ENCODE peak calls at places on chromosomes 2 and 18, in seven cellular contexts. O is HT1080; K is stimulated activated CD4-positive, alpha-beta T cell treated with anti-CD3 and anti-CD28 coated beads, Interleukin-4, amount 100 ng/mL, for 48 hours; D is glomerular endothelial cell; P is HCEC 1CT; X is H54; G is AG04449. M is an unnamed sample.

GRCh38 chr2:109387221-109387735 is 226.5 kb downstream of the SEPTIN10 start:
- DNase-seq in X (no peak), P (no peak), K (no peak), G (no peak), D (no peak), O (no peak), M (no peak)

GRCh38 chr2:201797175-201797840 is 9.0 kb upstream of the CDK15 start:
- DNase-seq in O (peak), K (no peak), D (no peak), G (peak), P (peak), X (no peak), M (no peak)

GRCh38 chr2:189261431-189261841 is 81.9 kb upstream of the COL5A2 start:
- DNase-seq in P (peak), O (peak), D (peak), K (no peak), G (no peak), X (no peak), M (no peak)

GRCh38 chr2:55133467-55134315 is 83.4 kb upstream of the RTN4 start:
- DNase-seq in P (peak), X (peak), D (no peak), O (peak), K (peak), G (peak), M (peak)

GRCh38 chr2:37085731-37086147 is 1.4 kb downstream of the GPATCH11 start:
- DNase-seq in K (no peak), G (peak), X (peak), D (no peak), O (peak), P (peak), M (no peak)

GRCh38 chr18:28791101-28791500 is 614.2 kb upstream of the CDH2 start:
- DNase-seq in D (no peak), P (no peak), K (no peak), X (no peak), G (no peak), O (no peak), M (no peak)

GRCh38 chr2:223311889-223312288 is 259.9 kb downstream of the KCNE4 start:
- DNase-seq in G (no peak), K (no peak), X (no peak), O (no peak), D (no peak), P (no peak), M (no peak)

GRCh38 chr2:55618025-55618648 is 715 bp upstream of the PPP4R3B start:
- DNase-seq in O (no peak), X (no peak), P (peak), G (no peak), D (no peak), K (no peak), M (no peak)

GRCh38 chr2:28755411-28755810 is 3.8 kb downstream of the PPP1CB start:
- DNase-seq in D (no peak), X (no peak), G (no peak), O (no peak), P (peak), K (no peak), M (no peak)

GRCh38 chr2:128317186-128317897 is 1.3 kb downstream of the HS6ST1 start:
- DNase-seq in X (no peak), O (no peak), K (no peak), D (no peak), P (no peak), G (no peak), M (peak)

GRCh38 chr2:110220193-110220564 is 7.8 kb upstream of the MTLN start:
- DNase-seq in G (no peak), P (no peak), K (no peak), O (no peak), X (no peak), D (no peak), M (no peak)

GRCh38 chr2:169963786-169964185 is 136.5 kb downstream of the UBR3 start:
- DNase-seq in X (no peak), K (no peak), G (no peak), P (no peak), D (no peak), O (no peak), M (no peak)

GRCh38 chr18:13416848-13417247 is 198.3 kb downstream of the LDLRAD4 start:
- DNase-seq in X (no peak), G (no peak), O (no peak), P (no peak), D (no peak), K (no peak), M (no peak)

GRCh38 chr2:239692348-239692747 is 291.5 kb upstream of the HDAC4 start:
- DNase-seq in K (no peak), O (no peak), G (no peak), D (no peak), P (no peak), X (no peak), M (no peak)

GRCh38 chr2:61255580-61256437 is 93.8 kb downstream of the C2orf74 start:
- DNase-seq in P (peak), X (peak), K (no peak), O (peak), D (peak), G (peak), M (no peak)

GRCh38 chr2:239257511-239257937 is 143.3 kb downstream of the HDAC4 start:
- DNase-seq in P (peak), O (peak), X (peak), D (no peak), G (peak), K (no peak), M (no peak)

GRCh38 chr2:232491139-232491780 is 3.6 kb upstream of the ECEL1 start:
- DNase-seq in O (no peak), K (no peak), G (no peak), D (no peak), X (no peak), P (no peak), M (no peak)

GRCh38 chr2:225282858-225283693 is 116.4 kb upstream of the NYAP2 start:
- DNase-seq in X (no peak), G (no peak), D (no peak), O (peak), K (no peak), P (peak), M (no peak)

GRCh38 chr2:32877587-32878162 is 69.1 kb upstream of the LTBP1 start:
- DNase-seq in K (no peak), O (no peak), D (no peak), G (no peak), X (no peak), P (no peak), M (no peak)

GRCh38 chr2:72825271-72826155 is at the start of gene EXOC6B:
- DNase-seq in K (peak), X (peak), P (peak), D (peak), O (peak), G (no peak), M (peak)

GRCh38 chr2:73856214-73856613 is 27.5 kb downstream of the STAMBP start:
- DNase-seq in P (peak), O (peak), X (no peak), K (no peak), G (peak), D (no peak), M (no peak)

GRCh38 chr2:24400207-24400907 is 40.0 kb upstream of the ITSN2 start:
- DNase-seq in D (no peak), O (no peak), P (no peak), G (no peak), K (no peak), X (no peak), M (no peak)

GRCh38 chr2:202378661-202379338 is 2.7 kb downstream of the BMPR2 start:
- DNase-seq in O (peak), P (no peak), G (no peak), K (no peak), X (no peak), D (no peak), M (no peak)

GRCh38 chr2:104164721-104165252 is 689.1 kb upstream of the POU3F3 start:
- DNase-seq in D (no peak), P (no peak), K (no peak), O (no peak), X (no peak), G (no peak), M (no peak)

GRCh38 chr2:173555833-173556232 is 201.2 kb downstream of the CDCA7 start:
- DNase-seq in K (no peak), O (no peak), P (no peak), D (no peak), X (no peak), G (no peak), M (no peak)

GRCh38 chr2:231364061-231364460 is 31.4 kb upstream of the B3GNT7 start:
- DNase-seq in D (no peak), O (no peak), X (no peak), G (no peak), P (no peak), K (no peak), M (no peak)